ENCODE peak calls at places on chromosomes 5 and 9, in seven cellular contexts. L, O, Q, P, E, Y and U are unnamed samples.

GRCh38 chr5:1498623-1499416 is 24.9 kb downstream of the LPCAT1 start:
- ATAC-seq in L (no peak), O (no peak), Q (no peak), P (no peak), E (no peak), Y (no peak), U (no peak)

GRCh38 chr5:35804201-35804653 is 52.5 kb upstream of the IL7R start:
- ATAC-seq in L (no peak), O (peak; percentile 27), Q (no peak), P (no peak), E (no peak), Y (no peak), U (no peak)

GRCh38 chr5:178356459-178356872 is 123.9 kb upstream of the PHYKPL start:
- ATAC-seq in L (peak; percentile 57), O (no peak), Q (peak; percentile 73), P (peak; percentile 59), E (peak; percentile 56), Y (peak; percentile 18), U (peak; percentile 23)

GRCh38 chr9:87491488-87491887 is 6.2 kb upstream of the DAPK1 start:
- ATAC-seq in L (no peak), O (no peak), Q (no peak), P (no peak), E (no peak), Y (no peak), U (no peak)

GRCh38 chr9:95038666-95039065 is 278.8 kb downstream of the FANCC start:
- ATAC-seq in L (no peak), O (no peak), Q (peak; percentile 12), P (no peak), E (peak; percentile 14), Y (no peak), U (no peak)

GRCh38 chr9:107358867-107359440 is 75.9 kb downstream of the RAD23B start:
- ATAC-seq in L (no peak), O (no peak), Q (no peak), P (no peak), E (no peak), Y (no peak), U (no peak)

GRCh38 chr9:91943876-91944470 is 6.1 kb downstream of the ROR2 start:
- ATAC-seq in L (no peak), O (no peak), Q (no peak), P (no peak), E (no peak), Y (no peak), U (no peak)

GRCh38 chr9:26801772-26802171 is 90.8 kb downstream of the CAAP1 start:
- ATAC-seq in L (peak; percentile 33), O (no peak), Q (no peak), P (peak; percentile 30), E (no peak), Y (no peak), U (no peak)

GRCh38 chr5:173242675-173243085 is 7.7 kb upstream of the NKX2-5 start:
- ATAC-seq in L (no peak), O (no peak), Q (peak; percentile 68), P (no peak), E (no peak), Y (no peak), U (no peak)

GRCh38 chr5:126680215-126680817 is 79.6 kb downstream of the PHAX start:
- ATAC-seq in L (no peak), O (no peak), Q (no peak), P (no peak), E (no peak), Y (peak; percentile 44), U (no peak)

GRCh38 chr5:158421329-158421728 is 562.4 kb upstream of the CLINT1 start:
- ATAC-seq in L (no peak), O (no peak), Q (no peak), P (no peak), E (no peak), Y (no peak), U (no peak)

GRCh38 chr5:93595420-93596136 is 12.6 kb downstream of the NR2F1 start:
- ATAC-seq in L (no peak), O (no peak), Q (no peak), P (no peak), E (no peak), Y (no peak), U (no peak)

GRCh38 chr9:3385871-3386270 is 139.9 kb downstream of the RFX3 start:
- ATAC-seq in L (no peak), O (peak; percentile 57), Q (no peak), P (no peak), E (no peak), Y (no peak), U (no peak)

GRCh38 chr9:122263699-122264349 is 816 bp downstream of the RBM18 start:
- ATAC-seq in L (peak; percentile 60), O (no peak), Q (peak; percentile 48), P (peak; percentile 48), E (peak; percentile 10), Y (no peak), U (no peak)

GRCh38 chr5:108760512-108760911 is 12.8 kb downstream of the FER start:
- ATAC-seq in L (no peak), O (peak; percentile 51), Q (no peak), P (no peak), E (no peak), Y (peak; percentile 88), U (no peak)

GRCh38 chr5:149827501-149827990 is 97.4 kb downstream of the PPARGC1B start:
- ATAC-seq in L (no peak), O (no peak), Q (no peak), P (no peak), E (no peak), Y (no peak), U (no peak)

GRCh38 chr5:149829954-149830353 is 99.8 kb downstream of the PPARGC1B start:
- ATAC-seq in L (no peak), O (no peak), Q (no peak), P (no peak), E (no peak), Y (no peak), U (no peak)

GRCh38 chr5:149827086-149827485 is 97.0 kb downstream of the PPARGC1B start:
- ATAC-seq in L (no peak), O (no peak), Q (no peak), P (no peak), E (no peak), Y (no peak), U (no peak)

GRCh38 chr5:149826574-149826973 is 96.5 kb downstream of the PPARGC1B start:
- ATAC-seq in L (no peak), O (no peak), Q (peak; percentile 27), P (no peak), E (no peak), Y (no peak), U (no peak)

DNA sequence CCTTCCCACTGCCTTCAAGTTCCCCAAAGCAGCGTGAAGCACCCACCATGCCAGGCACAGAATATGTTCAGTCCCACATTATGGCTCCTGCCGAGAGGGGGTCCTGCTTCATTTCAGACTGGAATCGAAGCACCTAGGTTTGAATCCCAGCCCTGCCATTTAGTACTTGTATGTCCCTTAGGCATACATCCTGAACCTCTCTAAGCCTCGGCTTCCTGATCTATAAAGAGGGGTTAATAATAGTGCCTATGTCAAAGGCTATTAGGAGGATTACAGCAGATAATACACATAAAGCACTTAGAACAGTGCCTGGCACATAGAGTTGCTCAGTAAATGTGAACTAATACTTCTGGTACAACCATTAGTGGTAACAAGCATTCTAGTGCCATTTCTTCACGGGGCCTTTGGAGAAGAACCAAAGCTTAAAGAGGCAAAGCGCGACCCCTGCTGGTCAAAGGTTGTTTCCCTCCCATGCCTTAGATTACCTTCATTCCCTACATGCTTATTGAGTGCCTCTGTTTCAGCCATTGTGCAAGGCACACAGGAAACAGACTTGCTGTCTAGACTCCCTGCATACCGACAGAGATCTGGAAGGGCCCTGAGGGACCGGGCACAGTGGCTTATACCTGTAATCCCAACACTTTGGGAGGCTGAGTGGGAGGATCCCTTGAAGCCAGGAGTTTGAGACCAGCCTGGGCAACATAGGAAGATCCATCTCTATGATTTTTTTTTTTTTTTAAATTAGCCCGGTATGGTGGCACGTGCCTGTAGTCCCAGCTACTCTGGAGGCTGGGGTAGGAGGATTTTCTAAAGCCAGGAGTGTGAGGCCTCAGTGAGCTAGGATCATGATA is 98.3 kb downstream of the PPARGC1B start:
- ATAC-seq in L (peak; percentile 89), O (peak; percentile 79), Q (peak; percentile 63), P (peak; percentile 90), E (peak; percentile 92), Y (peak; percentile 81), U (peak; percentile 88)
- H3K27ac ChIP-seq in L (peak overlapping the region; percentile 74), O (no peak overlapping the region), Q (peak overlapping the region; percentile 89), P (peak overlapping the region; percentile 80), E (no peak overlapping the region), Y (no peak overlapping the region), U (peak overlapping the region; percentile 93)

DNA sequence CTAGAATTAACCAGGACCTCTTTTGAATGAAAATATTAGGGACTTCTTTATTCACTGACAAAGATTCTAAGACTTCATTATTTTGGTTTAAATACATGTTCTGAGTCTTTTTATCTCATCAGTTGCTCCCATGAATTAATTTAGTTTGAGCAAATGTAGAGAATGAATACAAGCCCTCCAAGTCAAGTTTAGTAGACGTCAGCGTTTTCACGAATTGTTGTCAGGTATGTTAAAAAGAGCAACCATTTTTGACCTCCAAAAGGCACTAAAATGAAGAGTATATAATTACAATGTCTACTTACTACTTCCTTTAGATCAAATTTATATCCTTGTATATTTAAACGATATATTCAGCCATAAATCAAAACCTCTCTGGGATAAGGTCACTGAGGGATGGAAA is 809.3 kb upstream of the CDH6 start:
- ATAC-seq in L (no peak), O (no peak), Q (no peak), P (no peak), E (no peak), Y (no peak), U (no peak)
- H3K4me1 ChIP-seq in L (no peaks in the 10 kb centered on the region), O (no peaks in the 10 kb centered on the region), Q (no peaks in the 10 kb centered on the region), P (no peaks in the 10 kb centered on the region), E (no peaks in the 10 kb centered on the region), Y (no peaks in the 10 kb centered on the region), U (no peaks in the 10 kb centered on the region)

DNA sequence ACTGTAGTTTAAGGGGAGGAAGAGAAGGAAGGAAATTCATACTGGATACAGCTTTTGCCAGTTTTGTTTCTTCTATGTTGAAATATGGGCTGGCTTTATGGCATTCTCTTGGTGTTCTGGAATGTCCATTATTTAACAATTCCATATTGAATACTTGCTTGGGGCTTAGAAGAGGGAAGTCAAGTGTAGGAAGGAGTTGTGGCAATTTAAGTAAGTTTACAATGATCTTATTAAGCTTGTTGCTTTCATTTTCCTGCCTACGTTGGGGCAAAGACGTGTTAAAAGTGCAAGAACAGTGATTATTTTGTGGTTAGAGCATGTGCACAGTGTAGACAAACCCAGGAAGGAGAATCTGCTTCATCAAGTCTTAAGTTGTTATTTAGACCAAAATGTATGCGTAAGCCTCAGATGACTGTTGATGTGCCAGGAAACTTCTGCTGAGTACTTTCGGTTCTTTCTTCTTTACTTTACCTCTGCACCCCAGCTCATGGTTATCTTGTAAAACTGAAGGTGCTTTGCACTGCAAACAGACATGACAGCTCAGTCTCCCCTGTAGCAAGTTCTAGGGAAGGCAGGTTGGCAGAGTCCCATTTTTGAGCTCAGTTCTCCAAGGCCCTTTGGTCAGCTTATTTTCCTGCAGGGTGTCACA is 75.8 kb downstream of the F2RL2 start:
- ATAC-seq in L (peak; percentile 51), O (peak; percentile 74), Q (peak; percentile 83), P (peak; percentile 49), E (peak; percentile 47), Y (peak; percentile 87), U (peak; percentile 57)
- H3K27ac ChIP-seq in L (no peak overlapping the region), O (peak overlapping the region; percentile 57), Q (peak overlapping the region; percentile 54), P (no peak overlapping the region), E (peak overlapping the region; percentile 45), Y (peak overlapping the region; percentile 70), U (peak overlapping the region; percentile 42)

DNA sequence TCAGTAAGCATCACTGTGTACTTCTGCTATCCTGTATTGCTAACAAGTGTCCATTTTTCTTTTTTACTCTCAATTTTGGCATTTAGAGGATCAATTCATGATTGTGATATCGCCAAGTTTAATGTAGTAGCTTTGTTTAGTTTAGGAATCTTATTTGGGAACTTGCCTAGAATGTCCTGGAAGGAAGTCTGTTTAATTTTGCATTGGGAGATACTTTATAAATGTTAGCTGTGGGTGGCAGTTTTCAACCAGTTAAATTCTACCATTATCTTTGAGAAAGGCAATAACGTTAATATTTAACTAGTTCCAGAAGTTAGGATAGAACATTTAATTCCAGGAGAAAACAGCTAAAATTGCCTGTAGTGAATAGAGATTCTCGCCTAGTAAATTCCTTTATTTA is 78.6 kb downstream of the PBX3 start:
- ATAC-seq in L (no peak), O (no peak), Q (no peak), P (no peak), E (peak; percentile 61), Y (no peak), U (no peak)
- H3K4me1 ChIP-seq in L (peaks cover 6% of the 10 kb centered on the region), O (peaks cover 28% of the 10 kb centered on the region), Q (peaks cover 6% of the 10 kb centered on the region), P (peaks cover 5% of the 10 kb centered on the region), E (no peaks in the 10 kb centered on the region), Y (peaks cover 16% of the 10 kb centered on the region), U (no peaks in the 10 kb centered on the region)